ENCODE peak calls at places on chromosomes 3 and 15, in eight cellular contexts. One of them, this sample, is unnamed.

GRCh38 chr3:114645392-114645791 is 351.6 kb downstream of the TIGIT start:
- DNase-seq in CD4-positive, alpha-beta memory T cell: no peak
- DNase-seq in CD4-positive, CD25-positive, alpha-beta regulatory T cell: no peak
- DNase-seq in transverse colon: no peak
- DNase-seq in body of pancreas: no peak
- DNase-seq in GM23338: no peak
- DNase-seq in heart left ventricle: no peak
- DNase-seq in cardiac muscle cell: no peak
- DNase-seq in this sample: no peak

GRCh38 chr3:136336329-136337100 is 86.4 kb downstream of the PCCB start:
- DNase-seq in cardiac muscle cell: no peak
- DNase-seq in transverse colon: no peak
- DNase-seq in GM23338: no peak
- DNase-seq in body of pancreas: no peak
- DNase-seq in CD4-positive, CD25-positive, alpha-beta regulatory T cell: no peak
- DNase-seq in CD4-positive, alpha-beta memory T cell: no peak
- DNase-seq in heart left ventricle: no peak
- DNase-seq in this sample: no peak

GRCh38 chr3:161700998-161701397 is 204.4 kb downstream of the OTOL1 start:
- DNase-seq in heart left ventricle: no peak
- DNase-seq in GM23338: peak; percentile 69
- DNase-seq in cardiac muscle cell: no peak
- DNase-seq in body of pancreas: no peak
- DNase-seq in CD4-positive, CD25-positive, alpha-beta regulatory T cell: no peak
- DNase-seq in transverse colon: no peak
- DNase-seq in CD4-positive, alpha-beta memory T cell: no peak
- DNase-seq in this sample: no peak

GRCh38 chr15:68154923-68155559 is 50.1 kb downstream of the CALML4 start:
- DNase-seq in transverse colon: peak; percentile 33
- DNase-seq in CD4-positive, alpha-beta memory T cell: peak; percentile 24
- DNase-seq in body of pancreas: peak; percentile 60
- DNase-seq in heart left ventricle: peak; percentile 41
- DNase-seq in GM23338: peak; percentile 83
- DNase-seq in CD4-positive, CD25-positive, alpha-beta regulatory T cell: no peak
- DNase-seq in cardiac muscle cell: peak; percentile 67
- DNase-seq in this sample: peak; percentile 72

GRCh38 chr3:69252631-69253030 is 130.2 kb upstream of the LMOD3 start:
- DNase-seq in CD4-positive, alpha-beta memory T cell: no peak
- DNase-seq in body of pancreas: no peak
- DNase-seq in CD4-positive, CD25-positive, alpha-beta regulatory T cell: no peak
- DNase-seq in transverse colon: no peak
- DNase-seq in GM23338: no peak
- DNase-seq in cardiac muscle cell: no peak
- DNase-seq in heart left ventricle: no peak
- DNase-seq in this sample: no peak

GRCh38 chr3:133106169-133106568 is 68.0 kb downstream of the TMEM108 start:
- DNase-seq in body of pancreas: no peak
- DNase-seq in transverse colon: no peak
- DNase-seq in cardiac muscle cell: no peak
- DNase-seq in GM23338: no peak
- DNase-seq in CD4-positive, CD25-positive, alpha-beta regulatory T cell: no peak
- DNase-seq in heart left ventricle: no peak
- DNase-seq in CD4-positive, alpha-beta memory T cell: no peak
- DNase-seq in this sample: no peak

GRCh38 chr15:69300129-69300588 is 1.4 kb downstream of the PAQR5 start:
- DNase-seq in CD4-positive, CD25-positive, alpha-beta regulatory T cell: no peak
- DNase-seq in body of pancreas: peak; percentile 46
- DNase-seq in heart left ventricle: no peak
- DNase-seq in GM23338: peak; percentile 71
- DNase-seq in CD4-positive, alpha-beta memory T cell: no peak
- DNase-seq in transverse colon: peak; percentile 56
- DNase-seq in cardiac muscle cell: no peak
- DNase-seq in this sample: no peak

GRCh38 chr15:85831415-85832113 is 36.8 kb upstream of the KLHL25 start:
- DNase-seq in GM23338: peak; percentile 79
- DNase-seq in heart left ventricle: peak; percentile 62
- DNase-seq in transverse colon: peak; percentile 73
- DNase-seq in CD4-positive, CD25-positive, alpha-beta regulatory T cell: no peak
- DNase-seq in cardiac muscle cell: peak; percentile 80
- DNase-seq in CD4-positive, alpha-beta memory T cell: peak; percentile 17
- DNase-seq in body of pancreas: peak; percentile 77
- DNase-seq in this sample: peak; percentile 34

GRCh38 chr15:70566989-70567388 is 196.4 kb downstream of the UACA start:
- DNase-seq in CD4-positive, CD25-positive, alpha-beta regulatory T cell: no peak
- DNase-seq in transverse colon: no peak
- DNase-seq in body of pancreas: no peak
- DNase-seq in CD4-positive, alpha-beta memory T cell: no peak
- DNase-seq in GM23338: no peak
- DNase-seq in heart left ventricle: no peak
- DNase-seq in cardiac muscle cell: no peak
- DNase-seq in this sample: no peak

GRCh38 chr3:13141183-13141582 is 68.0 kb upstream of the IQSEC1 start:
- DNase-seq in CD4-positive, alpha-beta memory T cell: no peak
- DNase-seq in cardiac muscle cell: no peak
- DNase-seq in body of pancreas: peak; percentile 2
- DNase-seq in GM23338: no peak
- DNase-seq in CD4-positive, CD25-positive, alpha-beta regulatory T cell: no peak
- DNase-seq in transverse colon: no peak
- DNase-seq in heart left ventricle: no peak
- DNase-seq in this sample: no peak

GRCh38 chr3:129621626-129622417 is 15.3 kb upstream of the PLXND1 start:
- DNase-seq in cardiac muscle cell: no peak
- DNase-seq in transverse colon: no peak
- DNase-seq in CD4-positive, alpha-beta memory T cell: no peak
- DNase-seq in body of pancreas: no peak
- DNase-seq in GM23338: no peak
- DNase-seq in heart left ventricle: peak; percentile 64
- DNase-seq in CD4-positive, CD25-positive, alpha-beta regulatory T cell: no peak
- DNase-seq in this sample: no peak

GRCh38 chr15:66298803-66299251 is 5.5 kb downstream of the DIS3L start:
- DNase-seq in CD4-positive, alpha-beta memory T cell: no peak
- DNase-seq in transverse colon: no peak
- DNase-seq in body of pancreas: peak; percentile 81
- DNase-seq in CD4-positive, CD25-positive, alpha-beta regulatory T cell: no peak
- DNase-seq in heart left ventricle: no peak
- DNase-seq in GM23338: no peak
- DNase-seq in cardiac muscle cell: no peak
- DNase-seq in this sample: no peak

GRCh38 chr3:64798316-64798715 is 110.5 kb upstream of the ADAMTS9 start:
- DNase-seq in transverse colon: no peak
- DNase-seq in CD4-positive, CD25-positive, alpha-beta regulatory T cell: no peak
- DNase-seq in cardiac muscle cell: no peak
- DNase-seq in GM23338: no peak
- DNase-seq in body of pancreas: no peak
- DNase-seq in CD4-positive, alpha-beta memory T cell: no peak
- DNase-seq in heart left ventricle: no peak
- DNase-seq in this sample: no peak

GRCh38 chr3:183116051-183116614 is 16.8 kb upstream of the MCCC1 start:
- DNase-seq in CD4-positive, alpha-beta memory T cell: peak; percentile 46
- DNase-seq in cardiac muscle cell: peak; percentile 88
- DNase-seq in GM23338: peak; percentile 98
- DNase-seq in CD4-positive, CD25-positive, alpha-beta regulatory T cell: peak; percentile 8
- DNase-seq in transverse colon: peak; percentile 83
- DNase-seq in body of pancreas: peak; percentile 87
- DNase-seq in heart left ventricle: no peak
- DNase-seq in this sample: peak; percentile 99

GRCh38 chr15:78873796-78874761 is 1.4 kb downstream of the MORF4L1 start:
- DNase-seq in GM23338: peak; percentile 47
- DNase-seq in CD4-positive, alpha-beta memory T cell: peak; percentile 56
- DNase-seq in body of pancreas: peak; percentile 43
- DNase-seq in heart left ventricle: no peak
- DNase-seq in CD4-positive, CD25-positive, alpha-beta regulatory T cell: peak; percentile 37
- DNase-seq in transverse colon: peak; percentile 24
- DNase-seq in cardiac muscle cell: no peak
- DNase-seq in this sample: peak; percentile 44

GRCh38 chr15:41773729-41774061 is 589 bp upstream of the MAPKBP1 start:
- DNase-seq in CD4-positive, alpha-beta memory T cell: no peak
- DNase-seq in heart left ventricle: no peak
- DNase-seq in CD4-positive, CD25-positive, alpha-beta regulatory T cell: no peak
- DNase-seq in transverse colon: no peak
- DNase-seq in GM23338: no peak
- DNase-seq in cardiac muscle cell: no peak
- DNase-seq in body of pancreas: no peak
- DNase-seq in this sample: no peak

DNA sequence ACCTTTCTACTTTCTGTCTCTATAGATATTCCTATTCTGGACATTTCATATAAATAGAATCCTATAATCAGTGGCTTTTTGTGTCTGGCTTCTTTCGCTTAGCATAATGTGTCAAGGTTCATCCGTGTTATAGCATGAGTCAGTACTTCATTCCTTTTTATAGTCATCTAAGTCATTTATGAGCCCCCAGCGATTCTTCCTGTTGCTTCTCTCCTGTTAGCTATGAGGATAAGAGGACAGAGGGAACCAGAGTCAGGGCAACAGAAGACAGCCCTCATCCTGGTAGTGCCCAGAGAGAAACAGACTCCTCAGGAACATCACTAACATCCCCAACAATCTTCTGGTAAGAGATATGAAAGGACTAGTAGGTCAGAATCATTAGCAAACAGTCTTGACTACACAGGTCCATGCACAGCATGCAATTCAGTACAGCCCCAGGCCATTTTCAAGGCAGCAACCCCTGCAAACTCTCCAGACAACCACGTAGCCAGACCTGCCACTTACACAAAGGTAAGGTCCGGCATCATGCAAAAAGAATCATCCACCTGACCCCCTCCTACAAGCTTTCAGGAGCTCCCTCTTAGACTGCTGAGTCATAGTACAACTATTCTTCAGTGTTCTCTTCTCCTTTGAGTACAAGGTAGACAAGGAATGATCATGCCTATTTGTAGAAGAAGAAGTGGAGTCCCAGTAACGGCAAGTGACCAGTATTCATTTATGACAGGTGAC is 91.5 kb downstream of the MYLK start:
- DNase-seq in GM23338: no peak
- DNase-seq in heart left ventricle: no peak
- DNase-seq in CD4-positive, alpha-beta memory T cell: no peak
- DNase-seq in transverse colon: no peak
- DNase-seq in CD4-positive, CD25-positive, alpha-beta regulatory T cell: no peak
- DNase-seq in body of pancreas: no peak
- DNase-seq in cardiac muscle cell: no peak
- DNase-seq in this sample: no peak
- H3K4me3 ChIP-seq in GM23338: no peak overlapping the region
- H3K4me3 ChIP-seq in heart left ventricle: no peak overlapping the region
- H3K4me3 ChIP-seq in CD4-positive, alpha-beta memory T cell: no peak overlapping the region
- H3K4me3 ChIP-seq in transverse colon: no peak overlapping the region
- H3K4me3 ChIP-seq in CD4-positive, CD25-positive, alpha-beta regulatory T cell: no peak overlapping the region
- H3K4me3 ChIP-seq in body of pancreas: no peak overlapping the region
- H3K4me3 ChIP-seq in cardiac muscle cell: no peak overlapping the region
- H3K4me3 ChIP-seq in this sample: no peak overlapping the region

GRCh38 chr3:16551342-16551976 is 38.0 kb upstream of the RFTN1 start:
- DNase-seq in heart left ventricle: no peak
- DNase-seq in CD4-positive, CD25-positive, alpha-beta regulatory T cell: no peak
- DNase-seq in cardiac muscle cell: no peak
- DNase-seq in transverse colon: no peak
- DNase-seq in CD4-positive, alpha-beta memory T cell: no peak
- DNase-seq in GM23338: no peak
- DNase-seq in body of pancreas: no peak
- DNase-seq in this sample: no peak

GRCh38 chr3:16548721-16549120 is 35.2 kb upstream of the RFTN1 start:
- DNase-seq in body of pancreas: no peak
- DNase-seq in CD4-positive, alpha-beta memory T cell: no peak
- DNase-seq in CD4-positive, CD25-positive, alpha-beta regulatory T cell: no peak
- DNase-seq in transverse colon: no peak
- DNase-seq in GM23338: no peak
- DNase-seq in heart left ventricle: no peak
- DNase-seq in cardiac muscle cell: no peak
- DNase-seq in this sample: no peak

GRCh38 chr3:16552757-16553156 is 39.3 kb upstream of the RFTN1 start:
- DNase-seq in body of pancreas: no peak
- DNase-seq in GM23338: no peak
- DNase-seq in transverse colon: no peak
- DNase-seq in heart left ventricle: no peak
- DNase-seq in CD4-positive, CD25-positive, alpha-beta regulatory T cell: no peak
- DNase-seq in cardiac muscle cell: no peak
- DNase-seq in CD4-positive, alpha-beta memory T cell: no peak
- DNase-seq in this sample: no peak

GRCh38 chr3:16550305-16550675 is 36.8 kb upstream of the RFTN1 start:
- DNase-seq in body of pancreas: peak; percentile 34
- DNase-seq in heart left ventricle: no peak
- DNase-seq in CD4-positive, CD25-positive, alpha-beta regulatory T cell: no peak
- DNase-seq in transverse colon: no peak
- DNase-seq in CD4-positive, alpha-beta memory T cell: no peak
- DNase-seq in cardiac muscle cell: no peak
- DNase-seq in GM23338: peak; percentile 49
- DNase-seq in this sample: peak; percentile 8

DNA sequence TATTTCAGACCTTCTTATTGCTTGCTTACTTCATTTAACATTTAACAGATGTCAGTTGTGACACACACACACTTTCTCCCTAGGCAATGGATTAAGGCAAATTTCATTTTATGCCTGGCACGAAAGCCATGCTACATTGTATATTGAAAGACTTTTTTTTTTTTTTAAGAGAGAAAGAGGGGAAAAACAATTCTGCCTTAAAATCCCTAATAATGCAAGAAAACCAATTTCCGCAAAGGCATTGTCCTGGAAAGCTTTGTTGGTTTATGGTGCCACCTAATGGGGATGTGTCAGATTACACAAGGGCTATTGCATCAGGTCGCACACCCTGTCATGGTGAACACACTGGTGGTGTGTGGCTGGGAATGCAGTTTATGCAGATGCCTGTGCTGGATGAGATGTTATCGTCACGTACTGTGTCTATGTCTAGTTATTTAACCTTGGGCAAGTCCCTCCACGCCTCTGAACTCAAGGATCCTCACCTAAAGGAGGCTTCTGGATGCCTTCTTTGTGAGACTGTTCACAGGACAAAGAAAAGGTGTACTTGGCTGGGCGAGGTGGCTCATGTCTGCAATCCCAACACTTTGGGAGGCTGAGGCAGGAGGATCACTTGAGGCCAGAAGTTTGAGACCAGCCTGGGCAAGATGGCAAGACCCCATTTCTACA is 37.3 kb upstream of the RFTN1 start:
- DNase-seq in CD4-positive, alpha-beta memory T cell: peak; percentile 80
- DNase-seq in GM23338: peak; percentile 92
- DNase-seq in cardiac muscle cell: peak; percentile 81
- DNase-seq in transverse colon: peak; percentile 64
- DNase-seq in heart left ventricle: peak; percentile 58
- DNase-seq in body of pancreas: peak; percentile 72
- DNase-seq in CD4-positive, CD25-positive, alpha-beta regulatory T cell: peak; percentile 65
- DNase-seq in this sample: peak; percentile 92
- H3K27ac ChIP-seq in CD4-positive, alpha-beta memory T cell: no peak overlapping the region
- H3K27ac ChIP-seq in GM23338: no peak overlapping the region
- H3K27ac ChIP-seq in cardiac muscle cell: no peak overlapping the region
- H3K27ac ChIP-seq in transverse colon: no peak overlapping the region
- H3K27ac ChIP-seq in heart left ventricle: no peak overlapping the region
- H3K27ac ChIP-seq in body of pancreas: no peak overlapping the region
- H3K27ac ChIP-seq in CD4-positive, CD25-positive, alpha-beta regulatory T cell: no peak overlapping the region
- H3K27ac ChIP-seq in this sample: no peak overlapping the region

GRCh38 chr15:60356832-60357231 is 41.0 kb downstream of the ANXA2 start:
- DNase-seq in CD4-positive, CD25-positive, alpha-beta regulatory T cell: no peak
- DNase-seq in CD4-positive, alpha-beta memory T cell: no peak
- DNase-seq in cardiac muscle cell: no peak
- DNase-seq in heart left ventricle: no peak
- DNase-seq in transverse colon: no peak
- DNase-seq in body of pancreas: no peak
- DNase-seq in GM23338: no peak
- DNase-seq in this sample: no peak
- H3K36me3 ChIP-seq in CD4-positive, CD25-positive, alpha-beta regulatory T cell: peaks cover 84% of the 10 kb centered on the region
- H3K36me3 ChIP-seq in CD4-positive, alpha-beta memory T cell: peaks cover 62% of the 10 kb centered on the region
- H3K36me3 ChIP-seq in cardiac muscle cell: peaks cover 8% of the 10 kb centered on the region
- H3K36me3 ChIP-seq in heart left ventricle: peaks cover 47% of the 10 kb centered on the region
- H3K36me3 ChIP-seq in transverse colon: no peaks in the 10 kb centered on the region
- H3K36me3 ChIP-seq in body of pancreas: no peaks in the 10 kb centered on the region
- H3K36me3 ChIP-seq in GM23338: peaks cover 27% of the 10 kb centered on the region
- H3K36me3 ChIP-seq in this sample: no peaks in the 10 kb centered on the region

GRCh38 chr3:171320721-171321120 is 139.5 kb downstream of the TNIK start:
- DNase-seq in CD4-positive, alpha-beta memory T cell: no peak
- DNase-seq in cardiac muscle cell: peak; percentile 87
- DNase-seq in heart left ventricle: peak; percentile 45
- DNase-seq in GM23338: no peak
- DNase-seq in transverse colon: no peak
- DNase-seq in body of pancreas: no peak
- DNase-seq in CD4-positive, CD25-positive, alpha-beta regulatory T cell: no peak
- DNase-seq in this sample: no peak
- H3K4me3 ChIP-seq in CD4-positive, alpha-beta memory T cell: no peak overlapping the region
- H3K4me3 ChIP-seq in cardiac muscle cell: no peak overlapping the region
- H3K4me3 ChIP-seq in heart left ventricle: no peak overlapping the region
- H3K4me3 ChIP-seq in GM23338: no peak overlapping the region
- H3K4me3 ChIP-seq in transverse colon: no peak overlapping the region
- H3K4me3 ChIP-seq in body of pancreas: no peak overlapping the region
- H3K4me3 ChIP-seq in CD4-positive, CD25-positive, alpha-beta regulatory T cell: no peak overlapping the region
- H3K4me3 ChIP-seq in this sample: no peak overlapping the region